ENCODE peak calls at places on chromosome 10, in ten cellular contexts. O is A549, V is suprapubic skin, L is stomach, R is ovary, F is upper lobe of left lung, W is transverse colon, Y is sigmoid colon, Q is HepG2, Z is tibial nerve. C is an unnamed sample.
A peak's percentile ranks its signal among the peaks of the same experiment; 100 is the strongest.

GRCh38 chr10:16586358-16587138 is 64.9 kb upstream of the C1QL3 start:
- DNase-seq in W (no peak), R (no peak), O (no peak), L (no peak), Z (no peak), V (no peak), F (no peak), Y (no peak), Q (no peak), C (no peak)

GRCh38 chr10:110893559-110894179 is 21.9 kb downstream of the PDCD4 start:
- DNase-seq in Q (peak; percentile 34), F (no peak), Z (no peak), W (no peak), O (peak; percentile 53), Y (no peak), R (no peak), V (no peak), L (no peak), C (no peak)

GRCh38 chr10:53107711-53108110 is 335.1 kb upstream of the MBL2 start:
- DNase-seq in Q (no peak), L (no peak), F (no peak), Y (no peak), O (no peak), Z (no peak), R (no peak), V (no peak), W (no peak), C (no peak)

GRCh38 chr10:4501306-4501705 is 324.7 kb upstream of the AKR1E2 start:
- DNase-seq in W (no peak), F (no peak), V (no peak), O (peak; percentile 41), Y (no peak), R (no peak), Q (no peak), L (no peak), Z (no peak), C (no peak)

GRCh38 chr10:514137-514671 is 175.3 kb downstream of the DIP2C start:
- DNase-seq in Q (peak; percentile 70), R (no peak), F (peak; percentile 75), O (no peak), Z (no peak), V (no peak), L (peak; percentile 73), Y (peak; percentile 90), W (no peak), C (no peak)

GRCh38 chr10:122780391-122780790 is 65.3 kb downstream of the CUZD1 start:
- DNase-seq in Z (no peak), Y (no peak), V (no peak), O (no peak), L (no peak), Q (no peak), F (no peak), W (no peak), R (no peak), C (no peak)

GRCh38 chr10:131102147-131102546 is 209.4 kb downstream of the TCERG1L start:
- DNase-seq in W (no peak), O (no peak), R (no peak), Y (no peak), F (no peak), Z (no peak), V (no peak), Q (no peak), L (no peak), C (no peak)

GRCh38 chr10:62627985-62628384 is 176.5 kb upstream of the ADO start:
- DNase-seq in Q (no peak), W (no peak), F (no peak), O (peak; percentile 20), V (no peak), Y (no peak), L (no peak), Z (no peak), R (no peak), C (no peak)

GRCh38 chr10:30111340-30111980 is 52.1 kb upstream of the JCAD start:
- DNase-seq in R (no peak), V (no peak), W (no peak), Y (no peak), L (no peak), Z (no peak), Q (no peak), F (no peak), O (peak; percentile 24), C (no peak)

GRCh38 chr10:127612-128432 is 7.4 kb upstream of the ZMYND11 start:
- DNase-seq in O (no peak), Q (no peak), Y (no peak), W (peak; percentile 27), R (no peak), V (no peak), Z (no peak), L (no peak), F (peak; percentile 38), C (no peak)

GRCh38 chr10:114691442-114691941 is 33.4 kb upstream of the ABLIM1 start:
- DNase-seq in L (no peak), F (no peak), Y (no peak), W (no peak), R (no peak), Z (no peak), O (no peak), V (no peak), Q (peak; percentile 28), C (no peak)

GRCh38 chr10:113663142-113663541 is 699 bp downstream of the NRAP start:
- DNase-seq in O (peak; percentile 20), Z (no peak), V (no peak), F (no peak), Y (no peak), L (no peak), Q (no peak), R (no peak), W (no peak), C (no peak)

GRCh38 chr10:49512121-49512809 is 26.7 kb downstream of the ERCC6 start:
- DNase-seq in L (no peak), V (no peak), Y (no peak), W (no peak), Z (no peak), O (peak; percentile 48), F (peak; percentile 25), R (no peak), Q (peak; percentile 16), C (no peak)

GRCh38 chr10:63573068-63573697 is 52.0 kb downstream of the REEP3 start:
- DNase-seq in V (no peak), L (no peak), F (no peak), O (no peak), Y (no peak), Z (no peak), Q (no peak), W (no peak), R (no peak), C (no peak)

DNA sequence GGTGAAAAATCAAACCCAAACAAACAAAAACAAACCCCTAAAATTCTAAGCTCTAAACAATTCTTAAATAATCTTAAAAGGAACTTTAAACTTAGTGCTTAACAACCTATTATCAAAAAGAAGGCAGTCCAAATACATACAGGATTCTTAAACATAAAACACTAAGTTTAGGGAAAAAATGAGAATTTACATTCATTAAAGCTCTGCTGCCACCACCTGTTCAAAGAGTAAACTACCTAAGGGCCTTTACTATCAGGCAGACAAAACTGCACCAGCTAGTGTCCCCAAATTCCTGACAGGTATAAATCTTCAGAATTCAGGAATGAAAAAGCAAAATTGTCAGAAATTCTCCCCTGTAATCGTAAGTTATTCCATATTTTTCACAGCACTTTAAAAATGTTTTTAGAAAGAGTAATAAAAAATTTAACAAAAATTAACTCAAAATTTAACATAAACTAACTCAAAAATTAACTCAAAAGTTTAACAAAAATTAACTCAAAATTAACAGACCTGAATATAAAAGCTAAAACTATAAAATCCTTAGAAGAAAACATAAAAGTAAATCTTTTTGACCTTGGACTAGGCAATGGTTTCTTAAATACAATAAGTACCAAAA is 55.1 kb downstream of the PDZD8 start:
- DNase-seq in R (no peak), V (no peak), Q (peak; percentile 23), Z (no peak), F (no peak), L (no peak), Y (no peak), W (no peak), O (peak; percentile 35), C (no peak)
- TF ChIP-seq EP300 in R (no peak), V (no peak), Q (no peak), Z (no peak), F (no peak), L (no peak), Y (no peak), W (no peak), O (no peak), C (no peak)

GRCh38 chr10:22318772-22319171 is 2.1 kb upstream of the BMI1 start:
- DNase-seq in O (no peak), V (no peak), W (no peak), Y (no peak), L (no peak), F (no peak), R (no peak), Z (no peak), Q (no peak), C (no peak)
- H3K27ac ChIP-seq in O (no peak overlapping the region), V (no peak overlapping the region), W (no peak overlapping the region), Y (no peak overlapping the region), L (no peak overlapping the region), F (no peak overlapping the region), R (no peak overlapping the region), Z (no peak overlapping the region), Q (no peak overlapping the region), C (no peak overlapping the region)

GRCh38 chr10:11026761-11027160 is 9.1 kb downstream of the CELF2 start:
- DNase-seq in W (no peak), R (no peak), Y (no peak), Q (no peak), V (no peak), L (no peak), O (no peak), Z (no peak), F (no peak), C (peak; percentile 86)

GRCh38 chr10:11023009-11023408 is 5.3 kb downstream of the CELF2 start:
- DNase-seq in Z (no peak), R (no peak), Y (no peak), V (no peak), L (no peak), F (no peak), O (no peak), W (no peak), Q (no peak), C (no peak)

GRCh38 chr10:11023554-11023953 is 5.9 kb downstream of the CELF2 start:
- DNase-seq in W (no peak), Z (no peak), L (no peak), F (no peak), R (no peak), O (no peak), Q (no peak), V (no peak), Y (no peak), C (no peak)

GRCh38 chr10:11025978-11026377 is 8.3 kb downstream of the CELF2 start:
- DNase-seq in Y (no peak), V (no peak), F (no peak), Q (no peak), L (no peak), Z (no peak), W (no peak), O (no peak), R (no peak), C (peak; percentile 82)

GRCh38 chr10:11024596-11024995 is 6.9 kb downstream of the CELF2 start:
- DNase-seq in Y (no peak), V (no peak), W (no peak), L (no peak), Q (no peak), Z (no peak), O (no peak), F (no peak), R (no peak), C (peak; percentile 45)
- TF ChIP-seq EP300 in Y (no peak), V (no peak), W (no peak), L (no peak), Q (no peak), Z (peak; percentile 68), O (no peak), F (no peak), R (no peak), C (no peak)

GRCh38 chr10:80196950-80197315 is 8.4 kb downstream of the ANXA11 start:
- DNase-seq in O (no peak), Z (no peak), F (no peak), V (no peak), Q (no peak), W (no peak), R (no peak), Y (no peak), L (no peak), C (no peak)
- H3K27ac ChIP-seq in O (peak overlapping the region; percentile 72), Z (peak overlapping the region; percentile 69), F (peak overlapping the region; percentile 100), V (peak overlapping the region; percentile 69), Q (peak overlapping the region; percentile 54), W (peak overlapping the region; percentile 89), R (no peak overlapping the region), Y (peak overlapping the region; percentile 57), L (peak overlapping the region; percentile 99), C (peak overlapping the region; percentile 96)

C was measured in esophagus muscularis mucosa.